ENCODE peak calls at places on chromosomes 12 and 14, in four cellular contexts. E is K562, T is WTC11, Y is HepG2. F is an unnamed sample.

GRCh38 chr12:131829351-131829794 is 1.2 kb downstream of the MMP17 start:
- DNase-seq in Y (no peak), T (no peak), E (no peak), F (no peak)

GRCh38 chr14:29321646-29322045 is 555.1 kb downstream of the FOXG1 start:
- DNase-seq in T (no peak), E (no peak), Y (no peak), F (no peak)

GRCh38 chr12:50676761-50677160 is 87.1 kb upstream of the ATF1 start:
- DNase-seq in Y (no peak), E (no peak), T (no peak), F (no peak)

GRCh38 chr14:22982013-22982476 is 306 bp downstream of the AJUBA start:
- DNase-seq in T (peak), E (no peak), Y (no peak), F (no peak)

GRCh38 chr12:98797200-98797599 is 152.1 kb downstream of the APAF1 start:
- DNase-seq in T (no peak), E (no peak), Y (no peak), F (no peak)

GRCh38 chr14:33707751-33708150 is 243.1 kb downstream of the EGLN3 start:
- DNase-seq in T (no peak), Y (no peak), E (no peak), F (no peak)

GRCh38 chr14:54568821-54569591 is 2.1 kb downstream of the SAMD4A start:
- DNase-seq in T (no peak), E (no peak), Y (peak), F (no peak)

GRCh38 chr12:19190292-19191031 is 60.9 kb downstream of the PLEKHA5 start:
- DNase-seq in E (no peak), T (no peak), Y (no peak), F (no peak)

GRCh38 chr12:76490763-76491162 is 68.8 kb downstream of the OSBPL8 start:
- DNase-seq in E (no peak), T (no peak), Y (no peak), F (no peak)

GRCh38 chr12:130008241-130008640 is 104.4 kb upstream of the TMEM132D start:
- DNase-seq in E (no peak), Y (no peak), T (no peak), F (no peak)

GRCh38 chr12:4780624-4781023 is 60.4 kb downstream of the GALNT8 start:
- DNase-seq in T (no peak), E (no peak), Y (no peak), F (no peak)

GRCh38 chr12:80702889-80703605 is 4.4 kb upstream of the MYF6 start:
- DNase-seq in Y (peak), E (no peak), T (no peak), F (no peak)

GRCh38 chr12:116236986-116237385 is 40.5 kb downstream of the MED13L start:
- DNase-seq in E (peak), Y (no peak), T (no peak), F (no peak)

GRCh38 chr14:74616507-74616906 is 4.5 kb upstream of the LTBP2 start:
- DNase-seq in T (no peak), Y (no peak), E (peak), F (peak)

GRCh38 chr14:93185333-93185688 is 194 bp downstream of the LYSET start:
- DNase-seq in Y (no peak), E (no peak), T (no peak), F (no peak)

GRCh38 chr12:4133636-4134433 is 139.7 kb upstream of the CCND2 start:
- DNase-seq in Y (no peak), E (no peak), T (peak), F (no peak)

DNA sequence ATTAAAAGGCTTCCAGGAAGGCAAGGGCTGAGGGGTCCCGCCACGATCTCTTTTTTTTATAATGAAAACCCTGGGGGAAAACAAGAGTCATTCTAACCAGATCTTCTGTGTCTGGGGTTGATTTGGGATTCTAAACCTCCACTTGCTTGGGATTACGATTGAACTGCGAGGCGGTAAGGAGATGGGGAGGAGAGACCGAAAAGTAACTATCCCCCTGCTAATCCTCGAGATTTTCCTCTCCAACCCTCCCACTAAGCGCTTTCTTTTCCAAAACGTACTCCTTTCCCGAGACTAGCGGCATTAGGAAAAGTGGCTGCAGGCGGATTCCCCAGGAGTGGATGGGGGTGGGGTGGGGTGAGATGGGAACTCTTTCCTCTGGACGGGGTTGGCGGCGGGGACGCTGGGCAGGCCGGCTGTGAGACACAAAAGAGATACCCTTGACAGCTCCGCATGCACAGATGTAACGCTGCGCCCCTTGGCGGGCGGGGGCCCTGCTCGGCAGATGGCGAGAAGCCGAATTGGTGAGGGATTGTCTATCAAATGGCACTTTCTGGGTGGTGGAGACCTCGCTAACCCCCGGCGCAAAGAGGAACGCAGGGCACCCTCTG is 830 bp upstream of the SRRM4 start:
- DNase-seq in Y (no peak), E (no peak), T (peak), F (no peak)
- TF ChIP-seq HMGXB4 in Y (no peak), E (no peak), T (no peak), F (no peak)

DNA sequence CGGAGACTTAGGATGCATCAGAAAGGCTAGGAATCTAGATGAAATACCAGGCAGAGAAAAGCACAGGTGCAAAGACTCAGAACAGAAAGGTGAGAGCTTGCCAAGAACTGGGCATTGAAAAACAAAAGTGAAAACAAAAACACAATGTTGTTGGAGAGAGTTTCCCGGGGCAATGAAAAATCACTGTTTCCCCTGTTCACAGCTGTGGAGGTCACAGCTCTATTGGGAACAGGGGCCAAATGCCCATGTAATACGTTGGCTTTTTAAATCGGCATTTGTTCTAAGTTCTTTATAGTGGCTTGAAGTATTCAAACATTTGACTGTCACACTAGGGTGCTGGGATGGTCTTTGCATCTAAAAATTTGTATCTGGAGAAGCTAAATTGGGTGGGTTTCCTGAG is 108.3 kb downstream of the SLC15A4 start:
- DNase-seq in Y (no peak), E (no peak), T (no peak), F (no peak)
- TF ChIP-seq HMGXB4 in Y (no peak), E (no peak), T (no peak), F (no peak)

GRCh38 chr12:94707892-94708291 is 57.5 kb upstream of the TMCC3 start:
- DNase-seq in Y (no peak), T (no peak), E (no peak), F (no peak)
- TF ChIP-seq HMGXB4 in Y (no peak), T (no peak), E (no peak), F (no peak)

GRCh38 chr12:105418232-105418631 is 87.7 kb downstream of the C12orf75 start:
- DNase-seq in Y (no peak), T (no peak), E (no peak), F (peak)

GRCh38 chr12:105418821-105419291 is 88.4 kb downstream of the C12orf75 start:
- DNase-seq in Y (no peak), E (no peak), T (no peak), F (no peak)

GRCh38 chr12:105419606-105420005 is 89.1 kb downstream of the C12orf75 start:
- DNase-seq in T (no peak), E (no peak), Y (no peak), F (no peak)

GRCh38 chr12:105420046-105420445 is 89.6 kb downstream of the C12orf75 start:
- DNase-seq in Y (no peak), E (no peak), T (no peak), F (no peak)

DNA sequence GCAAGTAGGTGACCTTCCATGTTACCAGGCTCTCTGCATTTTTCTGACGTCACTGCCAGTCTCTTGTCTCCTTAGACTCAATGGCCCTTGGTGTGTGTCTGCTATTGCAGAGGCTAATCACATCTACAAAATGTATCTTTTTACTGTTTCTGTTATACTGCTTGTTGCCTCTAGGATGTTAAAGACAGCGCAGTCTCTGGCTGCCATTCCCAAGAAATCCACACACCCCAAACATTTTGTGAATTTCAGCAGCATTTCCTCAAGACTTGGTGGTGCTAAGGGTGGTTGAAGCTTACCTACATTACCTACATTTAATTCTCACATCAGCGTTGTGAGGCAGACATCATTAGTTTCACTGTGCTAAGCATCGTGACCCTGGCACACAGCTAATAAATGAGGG is 87.2 kb downstream of the C12orf75 start:
- DNase-seq in E (no peak), Y (no peak), T (no peak), F (no peak)
- TF ChIP-seq HMGXB4 in E (no peak), Y (no peak), T (no peak), F (no peak)

GRCh38 chr12:2192231-2192630 is 139.4 kb downstream of the CACNA1C start:
- DNase-seq in E (no peak), T (no peak), Y (no peak), F (no peak)

GRCh38 chr12:2194060-2194459 is 141.3 kb downstream of the CACNA1C start:
- DNase-seq in T (no peak), E (no peak), Y (no peak), F (no peak)

GRCh38 chr12:2191534-2192153 is 138.9 kb downstream of the CACNA1C start:
- DNase-seq in T (no peak), Y (no peak), E (no peak), F (no peak)

GRCh38 chr12:2190085-2190484 is 137.3 kb downstream of the CACNA1C start:
- DNase-seq in E (no peak), Y (no peak), T (peak), F (no peak)

GRCh38 chr12:2190896-2191533 is 138.2 kb downstream of the CACNA1C start:
- DNase-seq in Y (no peak), T (no peak), E (no peak), F (no peak)
- TF ChIP-seq HMGXB4 in Y (no peak), T (no peak), E (no peak), F (no peak)